ENCODE peak calls at places on chromosomes 5 and 9, in eight cellular contexts. P is aorta; K is Caco-2; J is SK-N-SH; R is effector memory CD4-positive, alpha-beta T cell; Y is kidney; B is neural progenitor cell; U is suprapubic skin. C is an unnamed sample.

GRCh38 chr9:32618261-32618660 is 17.2 kb downstream of the TAF1L start:
- DNase-seq in P (no peak), K (no peak), J (no peak), R (no peak), Y (no peak), B (no peak), U (no peak), C (no peak)

GRCh38 chr5:135033026-135033861 is 784 bp downstream of the PITX1 start:
- DNase-seq in P (peak; percentile 77), K (no peak), J (peak; percentile 74), R (no peak), Y (peak; percentile 63), B (peak; percentile 83), U (no peak), C (peak; percentile 84)

GRCh38 chr5:112974901-112975300 is 1.7 kb upstream of the DCP2 start:
- DNase-seq in P (no peak), K (no peak), J (no peak), R (no peak), Y (no peak), B (no peak), U (no peak), C (no peak)

GRCh38 chr5:1836891-1837880 is 36.0 kb downstream of the NDUFS6 start:
- DNase-seq in P (peak; percentile 57), K (no peak), J (no peak), R (no peak), Y (peak; percentile 66), B (no peak), U (peak; percentile 46), C (no peak)

GRCh38 chr5:141846031-141846430 is 32.2 kb downstream of the PCDH1 start:
- DNase-seq in P (no peak), K (no peak), J (peak; percentile 82), R (no peak), Y (peak; percentile 74), B (peak; percentile 85), U (no peak), C (peak; percentile 82)

GRCh38 chr5:16957305-16958165 is 21.4 kb upstream of the MYO10 start:
- DNase-seq in P (no peak), K (no peak), J (no peak), R (no peak), Y (peak; percentile 8), B (no peak), U (no peak), C (no peak)

GRCh38 chr5:171340042-171340441 is 31.0 kb downstream of the TLX3 start:
- DNase-seq in P (no peak), K (no peak), J (no peak), R (no peak), Y (no peak), B (no peak), U (no peak), C (no peak)

GRCh38 chr5:127909078-127909477 is 174.5 kb upstream of the SLC12A2 start:
- DNase-seq in P (no peak), K (peak; percentile 49), J (peak; percentile 13), R (no peak), Y (no peak), B (peak; percentile 51), U (no peak), C (peak; percentile 81)

GRCh38 chr5:168339151-168340140 is 48.0 kb downstream of the WWC1 start:
- DNase-seq in P (no peak), K (no peak), J (no peak), R (no peak), Y (no peak), B (peak; percentile 44), U (no peak), C (peak; percentile 85)

GRCh38 chr5:59661939-59662615 is 231.4 kb downstream of the PDE4D start:
- DNase-seq in P (no peak), K (no peak), J (peak; percentile 40), R (no peak), Y (no peak), B (no peak), U (no peak), C (peak; percentile 47)

GRCh38 chr5:153523196-153523595 is 32.7 kb downstream of the GRIA1 start:
- DNase-seq in P (no peak), K (no peak), J (no peak), R (no peak), Y (no peak), B (no peak), U (no peak), C (no peak)

GRCh38 chr9:42386477-42386876 is 203.0 kb downstream of the SPATA31A6 start:
- DNase-seq in P (no peak), K (no peak), J (no peak), R (no peak), Y (no peak), B (no peak), U (no peak), C (no peak)

GRCh38 chr5:90534922-90535321 is 5.5 kb upstream of the LYSMD3 start:
- DNase-seq in P (no peak), K (no peak), J (no peak), R (no peak), Y (no peak), B (no peak), U (no peak), C (no peak)

GRCh38 chr9:17742065-17742464 is 163.2 kb downstream of the SH3GL2 start:
- DNase-seq in P (no peak), K (no peak), J (no peak), R (no peak), Y (no peak), B (peak; percentile 65), U (no peak), C (peak; percentile 81)

GRCh38 chr5:111461261-111461671 is 51.1 kb downstream of the STARD4 start:
- DNase-seq in P (no peak), K (no peak), J (peak; percentile 53), R (no peak), Y (no peak), B (peak; percentile 74), U (no peak), C (peak; percentile 80)

GRCh38 chr5:33855396-33855795 is 36.4 kb downstream of the ADAMTS12 start:
- DNase-seq in P (no peak), K (no peak), J (no peak), R (no peak), Y (no peak), B (no peak), U (no peak), C (no peak)

GRCh38 chr5:140549237-140550144 is 2.0 kb downstream of the EIF4EBP3 start:
- DNase-seq in P (no peak), K (no peak), J (peak; percentile 71), R (no peak), Y (no peak), B (no peak), U (peak; percentile 69), C (peak; percentile 36)

GRCh38 chr5:148511832-148512347 is 128.1 kb downstream of the FBXO38 start:
- DNase-seq in P (no peak), K (no peak), J (no peak), R (no peak), Y (no peak), B (no peak), U (no peak), C (no peak)

GRCh38 chr5:151284392-151284967 is 19.1 kb downstream of the SLC36A3 start:
- DNase-seq in P (no peak), K (no peak), J (no peak), R (no peak), Y (no peak), B (peak; percentile 41), U (no peak), C (peak; percentile 69)

GRCh38 chr5:133825631-133826289 is 142.7 kb downstream of the C5orf15 start:
- DNase-seq in P (peak; percentile 51), K (no peak), J (peak; percentile 68), R (no peak), Y (peak; percentile 84), B (no peak), U (peak; percentile 53), C (no peak)

GRCh38 chr9:109409998-109410397 is 88.1 kb downstream of the PTPN3 start:
- DNase-seq in P (no peak), K (no peak), J (peak; percentile 27), R (no peak), Y (no peak), B (peak; percentile 61), U (no peak), C (peak; percentile 94)

GRCh38 chr9:133584559-133585476 is 24.4 kb downstream of the FAM163B start:
- DNase-seq in P (no peak), K (no peak), J (peak; percentile 68), R (no peak), Y (no peak), B (peak; percentile 54), U (no peak), C (peak; percentile 75)

GRCh38 chr5:43312076-43312620 is 1.1 kb downstream of the HMGCS1 start:
- DNase-seq in P (no peak), K (no peak), J (no peak), R (no peak), Y (no peak), B (peak; percentile 12), U (no peak), C (no peak)

GRCh38 chr5:44770936-44771717 is 37.6 kb upstream of the MRPS30 start:
- DNase-seq in P (no peak), K (no peak), J (peak; percentile 0), R (no peak), Y (no peak), B (no peak), U (no peak), C (no peak)
- H3K4me3 ChIP-seq in P (no peak overlapping the region), K (no peak overlapping the region), J (no peak overlapping the region), R (no peak overlapping the region), Y (no peak overlapping the region), B (no peak overlapping the region), U (no peak overlapping the region), C (no peak overlapping the region)

GRCh38 chr5:88732181-88732633 is 150.8 kb downstream of the MEF2C start:
- DNase-seq in P (peak; percentile 87), K (no peak), J (no peak), R (no peak), Y (peak; percentile 71), B (no peak), U (peak; percentile 62), C (no peak)
- H3K4me3 ChIP-seq in P (no peak overlapping the region), K (no peak overlapping the region), J (no peak overlapping the region), R (no peak overlapping the region), Y (no peak overlapping the region), B (no peak overlapping the region), U (no peak overlapping the region), C (no peak overlapping the region)

GRCh38 chr9:35757527-35758275 is 3.6 kb upstream of the MSMP start:
- DNase-seq in P (no peak), K (no peak), J (peak; percentile 72), R (no peak), Y (no peak), B (no peak), U (no peak), C (peak; percentile 82)
- H3K4me3 ChIP-seq in P (peak overlapping the region; percentile 52), K (peak overlapping the region; percentile 59), J (peak overlapping the region; percentile 52), R (peak overlapping the region; percentile 81), Y (peak overlapping the region; percentile 79), B (peak overlapping the region; percentile 68), U (peak overlapping the region; percentile 48), C (peak overlapping the region; percentile 85)

GRCh38 chr5:172731286-172732073 is 39.5 kb downstream of the DUSP1 start:
- DNase-seq in P (peak; percentile 80), K (peak; percentile 63), J (no peak), R (no peak), Y (peak; percentile 93), B (no peak), U (peak; percentile 84), C (peak; percentile 86)

GRCh38 chr5:172733974-172734346 is 37.0 kb downstream of the DUSP1 start:
- DNase-seq in P (no peak), K (no peak), J (no peak), R (no peak), Y (no peak), B (no peak), U (peak; percentile 82), C (no peak)

GRCh38 chr5:172730222-172730621 is 40.8 kb downstream of the DUSP1 start:
- DNase-seq in P (peak; percentile 54), K (no peak), J (no peak), R (no peak), Y (no peak), B (no peak), U (peak; percentile 65), C (no peak)

GRCh38 chr5:172733179-172733973 is 37.6 kb downstream of the DUSP1 start:
- DNase-seq in P (peak; percentile 93), K (no peak), J (no peak), R (no peak), Y (peak; percentile 96), B (peak; percentile 42), U (peak; percentile 96), C (no peak)

GRCh38 chr5:172732201-172732865 is 38.7 kb downstream of the DUSP1 start:
- DNase-seq in P (peak; percentile 69), K (no peak), J (no peak), R (no peak), Y (peak; percentile 75), B (no peak), U (no peak), C (no peak)
- H3K4me3 ChIP-seq in P (no peak overlapping the region), K (no peak overlapping the region), J (no peak overlapping the region), R (no peak overlapping the region), Y (no peak overlapping the region), B (no peak overlapping the region), U (no peak overlapping the region), C (no peak overlapping the region)